ENCODE peak calls at places on chromosome 2, in five cellular contexts. One of them, this sample, is unnamed. For H3K4me1 and H3K36me3, the result is how much of the 10 kb centered on the place peaks cover.

GRCh38 chr2:102661846-102662245 is 42.5 kb downstream of the SLC9A2 start:
- DNase-seq in sigmoid colon: no peak
- DNase-seq in stomach: no peak
- DNase-seq in HCT116: no peak
- DNase-seq in body of pancreas: no peak
- DNase-seq in this sample: no peak

GRCh38 chr2:109715302-109715937 is 78.7 kb upstream of the RGPD5 start:
- DNase-seq in sigmoid colon: peak
- DNase-seq in stomach: peak
- DNase-seq in HCT116: no peak
- DNase-seq in body of pancreas: peak
- DNase-seq in this sample: peak

GRCh38 chr2:196160966-196161365 is 10.4 kb downstream of the STK17B start:
- DNase-seq in sigmoid colon: no peak
- DNase-seq in stomach: no peak
- DNase-seq in HCT116: no peak
- DNase-seq in body of pancreas: no peak
- DNase-seq in this sample: no peak

GRCh38 chr2:1744151-1744445 is 217 bp downstream of the PXDN start:
- DNase-seq in sigmoid colon: peak
- DNase-seq in stomach: no peak
- DNase-seq in HCT116: no peak
- DNase-seq in body of pancreas: no peak
- DNase-seq in this sample: no peak

GRCh38 chr2:170321526-170321925 is 143.6 kb downstream of the MYO3B start:
- DNase-seq in sigmoid colon: no peak
- DNase-seq in stomach: no peak
- DNase-seq in HCT116: no peak
- DNase-seq in body of pancreas: no peak
- DNase-seq in this sample: no peak

GRCh38 chr2:2101924-2102323 is 229.2 kb downstream of the MYT1L start:
- DNase-seq in sigmoid colon: no peak
- DNase-seq in stomach: no peak
- DNase-seq in HCT116: no peak
- DNase-seq in body of pancreas: no peak
- DNase-seq in this sample: no peak

GRCh38 chr2:58479557-58480120 is 238.5 kb upstream of the FANCL start:
- DNase-seq in sigmoid colon: no peak
- DNase-seq in stomach: no peak
- DNase-seq in HCT116: no peak
- DNase-seq in body of pancreas: no peak
- DNase-seq in this sample: no peak

GRCh38 chr2:1925928-1926327 is 181.6 kb upstream of the PXDN start:
- DNase-seq in sigmoid colon: no peak
- DNase-seq in stomach: no peak
- DNase-seq in HCT116: no peak
- DNase-seq in body of pancreas: no peak
- DNase-seq in this sample: no peak

GRCh38 chr2:223979730-223980396 is 22.6 kb downstream of the MRPL44 start:
- DNase-seq in sigmoid colon: no peak
- DNase-seq in stomach: no peak
- DNase-seq in HCT116: no peak
- DNase-seq in body of pancreas: no peak
- DNase-seq in this sample: no peak

GRCh38 chr2:219155054-219155644 is 5.5 kb downstream of the NHEJ1 start:
- DNase-seq in sigmoid colon: no peak
- DNase-seq in stomach: peak
- DNase-seq in HCT116: peak
- DNase-seq in body of pancreas: peak
- DNase-seq in this sample: peak

GRCh38 chr2:107775791-107776190 is 50.9 kb upstream of the RGPD4 start:
- DNase-seq in sigmoid colon: no peak
- DNase-seq in stomach: no peak
- DNase-seq in HCT116: no peak
- DNase-seq in body of pancreas: no peak
- DNase-seq in this sample: no peak

GRCh38 chr2:2187196-2187595 is 143.9 kb downstream of the MYT1L start:
- DNase-seq in sigmoid colon: no peak
- DNase-seq in stomach: no peak
- DNase-seq in HCT116: no peak
- DNase-seq in body of pancreas: no peak
- DNase-seq in this sample: no peak

GRCh38 chr2:3107567-3107966 is 270.1 kb downstream of the EIPR1 start:
- DNase-seq in sigmoid colon: peak
- DNase-seq in stomach: no peak
- DNase-seq in HCT116: no peak
- DNase-seq in body of pancreas: no peak
- DNase-seq in this sample: no peak

GRCh38 chr2:181554511-181554910 is 97.3 kb downstream of the ITGA4 start:
- DNase-seq in sigmoid colon: no peak
- DNase-seq in stomach: no peak
- DNase-seq in HCT116: no peak
- DNase-seq in body of pancreas: no peak
- DNase-seq in this sample: no peak

GRCh38 chr2:205593891-205594290 is 88.4 kb upstream of the NRP2 start:
- DNase-seq in sigmoid colon: no peak
- DNase-seq in stomach: no peak
- DNase-seq in HCT116: no peak
- DNase-seq in body of pancreas: no peak
- DNase-seq in this sample: no peak

GRCh38 chr2:162317910-162318279 is 589 bp downstream of the IFIH1 start:
- DNase-seq in sigmoid colon: no peak
- DNase-seq in stomach: peak
- DNase-seq in HCT116: no peak
- DNase-seq in body of pancreas: peak
- DNase-seq in this sample: peak

GRCh38 chr2:162928356-162928755 is 89.8 kb upstream of the KCNH7 start:
- DNase-seq in sigmoid colon: no peak
- DNase-seq in stomach: no peak
- DNase-seq in HCT116: no peak
- DNase-seq in body of pancreas: no peak
- DNase-seq in this sample: no peak

GRCh38 chr2:70304501-70304900 is 2.6 kb upstream of the FAM136A start:
- DNase-seq in sigmoid colon: no peak
- DNase-seq in stomach: no peak
- DNase-seq in HCT116: no peak
- DNase-seq in body of pancreas: no peak
- DNase-seq in this sample: no peak

GRCh38 chr2:220437938-220438337 is 810.5 kb downstream of the SLC4A3 start:
- DNase-seq in sigmoid colon: no peak
- DNase-seq in stomach: no peak
- DNase-seq in HCT116: no peak
- DNase-seq in body of pancreas: no peak
- DNase-seq in this sample: no peak

GRCh38 chr2:120566331-120567035 is 169.2 kb upstream of the GLI2 start:
- DNase-seq in sigmoid colon: peak
- DNase-seq in stomach: peak
- DNase-seq in HCT116: no peak
- DNase-seq in body of pancreas: peak
- DNase-seq in this sample: peak

GRCh38 chr2:190887089-190887488 is 6.5 kb downstream of the GLS start:
- DNase-seq in sigmoid colon: no peak
- DNase-seq in stomach: no peak
- DNase-seq in HCT116: no peak
- DNase-seq in body of pancreas: no peak
- DNase-seq in this sample: no peak

GRCh38 chr2:86048888-86049287 is 56.8 kb downstream of the POLR1A start:
- DNase-seq in sigmoid colon: peak
- DNase-seq in stomach: no peak
- DNase-seq in HCT116: no peak
- DNase-seq in body of pancreas: peak
- DNase-seq in this sample: no peak

GRCh38 chr2:204110250-204111183 is 174.0 kb downstream of the ICOS start:
- DNase-seq in sigmoid colon: no peak
- DNase-seq in stomach: peak
- DNase-seq in HCT116: no peak
- DNase-seq in body of pancreas: no peak
- DNase-seq in this sample: no peak

GRCh38 chr2:111028720-111029119 is 92.0 kb upstream of the BCL2L11 start:
- DNase-seq in sigmoid colon: no peak
- DNase-seq in stomach: peak
- DNase-seq in HCT116: peak
- DNase-seq in body of pancreas: no peak
- DNase-seq in this sample: no peak

GRCh38 chr2:189798312-189799029 is 14.2 kb downstream of the PMS1 start:
- DNase-seq in sigmoid colon: no peak
- DNase-seq in stomach: no peak
- DNase-seq in HCT116: peak
- DNase-seq in body of pancreas: no peak
- DNase-seq in this sample: no peak

GRCh38 chr2:206023183-206023582 is 62.8 kb downstream of the INO80D start:
- DNase-seq in sigmoid colon: no peak
- DNase-seq in stomach: no peak
- DNase-seq in HCT116: no peak
- DNase-seq in body of pancreas: no peak
- DNase-seq in this sample: no peak

GRCh38 chr2:102141915-102142828 is at the start of gene IL1R1:
- DNase-seq in sigmoid colon: peak
- DNase-seq in stomach: peak
- DNase-seq in HCT116: no peak
- DNase-seq in body of pancreas: peak
- DNase-seq in this sample: peak

GRCh38 chr2:28661589-28662001 is 90.0 kb upstream of the PPP1CB start:
- DNase-seq in sigmoid colon: peak
- DNase-seq in stomach: peak
- DNase-seq in HCT116: no peak
- DNase-seq in body of pancreas: peak
- DNase-seq in this sample: peak

GRCh38 chr2:12259497-12259896 is 457.2 kb upstream of the TRIB2 start:
- DNase-seq in sigmoid colon: no peak
- DNase-seq in stomach: no peak
- DNase-seq in HCT116: no peak
- DNase-seq in body of pancreas: no peak
- DNase-seq in this sample: no peak

GRCh38 chr2:75246441-75247167 is 47.3 kb upstream of the TACR1 start:
- DNase-seq in sigmoid colon: no peak
- DNase-seq in stomach: no peak
- DNase-seq in HCT116: no peak
- DNase-seq in body of pancreas: no peak
- DNase-seq in this sample: no peak

GRCh38 chr2:188333751-188334524 is 42.3 kb downstream of the GULP1 start:
- DNase-seq in sigmoid colon: no peak
- DNase-seq in stomach: peak
- DNase-seq in HCT116: no peak
- DNase-seq in body of pancreas: no peak
- DNase-seq in this sample: no peak
- H3K4me1 ChIP-seq in sigmoid colon: under half
- H3K4me1 ChIP-seq in stomach: half or more
- H3K4me1 ChIP-seq in HCT116: under half
- H3K4me1 ChIP-seq in body of pancreas: under half
- H3K4me1 ChIP-seq in this sample: under half

GRCh38 chr2:47803363-47803762 is 20.4 kb downstream of the MSH6 start:
- DNase-seq in sigmoid colon: no peak
- DNase-seq in stomach: no peak
- DNase-seq in HCT116: no peak
- DNase-seq in body of pancreas: no peak
- DNase-seq in this sample: no peak
- H3K36me3 ChIP-seq in sigmoid colon: half or more
- H3K36me3 ChIP-seq in stomach: half or more
- H3K36me3 ChIP-seq in HCT116: half or more
- H3K36me3 ChIP-seq in body of pancreas: under half
- H3K36me3 ChIP-seq in this sample: half or more

GRCh38 chr2:119225084-119225864 is 1.6 kb downstream of the STEAP3 start:
- DNase-seq in sigmoid colon: no peak
- DNase-seq in stomach: peak
- DNase-seq in HCT116: no peak
- DNase-seq in body of pancreas: peak
- DNase-seq in this sample: peak

GRCh38 chr2:119222863-119223520 is 642 bp upstream of the STEAP3 start:
- DNase-seq in sigmoid colon: no peak
- DNase-seq in stomach: no peak
- DNase-seq in HCT116: no peak
- DNase-seq in body of pancreas: no peak
- DNase-seq in this sample: no peak

GRCh38 chr2:119222213-119222612 is 1.4 kb upstream of the STEAP3 start:
- DNase-seq in sigmoid colon: no peak
- DNase-seq in stomach: no peak
- DNase-seq in HCT116: no peak
- DNase-seq in body of pancreas: no peak
- DNase-seq in this sample: no peak

GRCh38 chr2:119224391-119224972 is 848 bp downstream of the STEAP3 start:
- DNase-seq in sigmoid colon: no peak
- DNase-seq in stomach: no peak
- DNase-seq in HCT116: no peak
- DNase-seq in body of pancreas: no peak
- DNase-seq in this sample: no peak

GRCh38 chr2:119223521-119224390 is at the start of gene STEAP3:
- DNase-seq in sigmoid colon: peak
- DNase-seq in stomach: peak
- DNase-seq in HCT116: peak
- DNase-seq in body of pancreas: peak
- DNase-seq in this sample: peak
- TF ChIP-seq POLR2A in sigmoid colon: no peak
- TF ChIP-seq POLR2A in stomach: no peak
- TF ChIP-seq POLR2A in HCT116: peak
- TF ChIP-seq POLR2A in body of pancreas: peak
- TF ChIP-seq POLR2A in this sample: no peak

GRCh38 chr2:143334837-143335236 is 205.6 kb downstream of the ARHGAP15 start:
- DNase-seq in sigmoid colon: no peak
- DNase-seq in stomach: no peak
- DNase-seq in HCT116: no peak
- DNase-seq in body of pancreas: no peak
- DNase-seq in this sample: no peak

GRCh38 chr2:143341478-143341877 is 212.3 kb downstream of the ARHGAP15 start:
- DNase-seq in sigmoid colon: no peak
- DNase-seq in stomach: no peak
- DNase-seq in HCT116: no peak
- DNase-seq in body of pancreas: no peak
- DNase-seq in this sample: no peak

GRCh38 chr2:143333168-143333791 is 204.1 kb downstream of the ARHGAP15 start:
- DNase-seq in sigmoid colon: no peak
- DNase-seq in stomach: no peak
- DNase-seq in HCT116: no peak
- DNase-seq in body of pancreas: no peak
- DNase-seq in this sample: no peak

GRCh38 chr2:143333847-143334246 is 204.6 kb downstream of the ARHGAP15 start:
- DNase-seq in sigmoid colon: no peak
- DNase-seq in stomach: no peak
- DNase-seq in HCT116: no peak
- DNase-seq in body of pancreas: no peak
- DNase-seq in this sample: no peak

DNA sequence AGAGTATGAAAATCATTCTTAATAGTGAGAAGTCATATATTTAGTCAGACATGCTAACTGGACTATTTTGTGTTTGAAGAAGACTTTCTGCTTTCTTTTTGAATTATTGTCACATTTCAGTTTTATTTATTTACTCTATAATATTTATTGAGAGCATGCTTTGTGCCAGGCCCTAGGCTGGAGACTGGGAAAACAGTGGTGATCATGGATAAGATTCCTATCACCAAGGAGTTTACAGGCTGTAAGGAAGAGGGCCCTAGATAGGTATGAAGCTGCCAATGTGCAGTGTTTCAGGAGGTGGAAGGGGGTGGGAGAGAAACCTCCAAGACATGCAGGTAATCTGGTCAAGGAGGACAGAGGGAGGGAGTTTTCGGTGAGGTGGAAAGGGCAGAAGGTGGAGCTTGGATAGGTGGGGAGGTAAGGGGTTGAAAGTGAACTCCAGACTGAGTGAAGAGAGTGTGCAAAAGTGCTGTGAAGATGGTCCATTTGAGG is 207.5 kb downstream of the ARHGAP15 start:
- DNase-seq in sigmoid colon: no peak
- DNase-seq in stomach: no peak
- DNase-seq in HCT116: no peak
- DNase-seq in body of pancreas: no peak
- DNase-seq in this sample: no peak
- H3K4me1 ChIP-seq in sigmoid colon: under half
- H3K4me1 ChIP-seq in stomach: under half
- H3K4me1 ChIP-seq in HCT116: under half
- H3K4me1 ChIP-seq in body of pancreas: under half
- H3K4me1 ChIP-seq in this sample: under half